ENCODE peak calls at places on chromosomes 5 and 9, in ten cellular contexts. One of them, this sample, is unnamed.

GRCh38 chr9:93435386-93435785 is 16.1 kb upstream of the FAM120A start:
- DNase-seq in Daoy: no peak
- DNase-seq in Karpas-422: no peak
- DNase-seq in stomach: no peak
- DNase-seq in psoas muscle: no peak
- DNase-seq in T-helper 22 cell: no peak
- DNase-seq in heart right ventricle: no peak
- DNase-seq in HuH-7: no peak
- DNase-seq in transverse colon: no peak
- DNase-seq in HS-5: no peak
- DNase-seq in this sample: no peak

GRCh38 chr5:135921388-135921787 is 25.7 kb upstream of the IL9 start:
- DNase-seq in Karpas-422: no peak
- DNase-seq in psoas muscle: no peak
- DNase-seq in T-helper 22 cell: no peak
- DNase-seq in Daoy: peak
- DNase-seq in stomach: no peak
- DNase-seq in transverse colon: no peak
- DNase-seq in HuH-7: no peak
- DNase-seq in HS-5: peak
- DNase-seq in heart right ventricle: no peak
- DNase-seq in this sample: no peak

GRCh38 chr9:89743216-89743575 is 138.4 kb downstream of the GADD45G start:
- DNase-seq in stomach: no peak
- DNase-seq in Daoy: no peak
- DNase-seq in Karpas-422: no peak
- DNase-seq in psoas muscle: no peak
- DNase-seq in HS-5: no peak
- DNase-seq in HuH-7: no peak
- DNase-seq in T-helper 22 cell: peak
- DNase-seq in heart right ventricle: no peak
- DNase-seq in transverse colon: no peak
- DNase-seq in this sample: no peak

GRCh38 chr9:114178756-114179450 is 23.6 kb downstream of the COL27A1 start:
- DNase-seq in T-helper 22 cell: no peak
- DNase-seq in transverse colon: no peak
- DNase-seq in HuH-7: no peak
- DNase-seq in HS-5: no peak
- DNase-seq in heart right ventricle: peak
- DNase-seq in psoas muscle: peak
- DNase-seq in stomach: no peak
- DNase-seq in Daoy: no peak
- DNase-seq in Karpas-422: no peak
- DNase-seq in this sample: no peak

GRCh38 chr5:89816038-89816437 is 593.5 kb downstream of the CETN3 start:
- DNase-seq in transverse colon: no peak
- DNase-seq in heart right ventricle: no peak
- DNase-seq in HS-5: peak
- DNase-seq in HuH-7: no peak
- DNase-seq in Karpas-422: no peak
- DNase-seq in Daoy: no peak
- DNase-seq in psoas muscle: no peak
- DNase-seq in stomach: no peak
- DNase-seq in T-helper 22 cell: no peak
- DNase-seq in this sample: no peak

GRCh38 chr5:145178667-145179523 is 656.2 kb downstream of the PRELID2 start:
- DNase-seq in T-helper 22 cell: no peak
- DNase-seq in stomach: no peak
- DNase-seq in HuH-7: no peak
- DNase-seq in transverse colon: no peak
- DNase-seq in psoas muscle: no peak
- DNase-seq in Karpas-422: peak
- DNase-seq in HS-5: peak
- DNase-seq in Daoy: no peak
- DNase-seq in heart right ventricle: no peak
- DNase-seq in this sample: no peak

GRCh38 chr5:137296213-137296702 is 202.9 kb downstream of the SPOCK1 start:
- DNase-seq in Daoy: peak
- DNase-seq in T-helper 22 cell: no peak
- DNase-seq in transverse colon: no peak
- DNase-seq in HS-5: no peak
- DNase-seq in stomach: no peak
- DNase-seq in Karpas-422: no peak
- DNase-seq in HuH-7: no peak
- DNase-seq in psoas muscle: peak
- DNase-seq in heart right ventricle: no peak
- DNase-seq in this sample: no peak

GRCh38 chr9:97944612-97945011 is 6.6 kb upstream of the HEMGN start:
- DNase-seq in HuH-7: no peak
- DNase-seq in Karpas-422: no peak
- DNase-seq in psoas muscle: no peak
- DNase-seq in HS-5: no peak
- DNase-seq in transverse colon: no peak
- DNase-seq in Daoy: no peak
- DNase-seq in T-helper 22 cell: no peak
- DNase-seq in stomach: no peak
- DNase-seq in heart right ventricle: no peak
- DNase-seq in this sample: no peak

GRCh38 chr5:773517-774264 is 10.8 kb downstream of the ZDHHC11B start:
- DNase-seq in Karpas-422: no peak
- DNase-seq in T-helper 22 cell: no peak
- DNase-seq in HuH-7: no peak
- DNase-seq in stomach: no peak
- DNase-seq in heart right ventricle: no peak
- DNase-seq in Daoy: no peak
- DNase-seq in transverse colon: no peak
- DNase-seq in psoas muscle: no peak
- DNase-seq in HS-5: no peak
- DNase-seq in this sample: no peak

GRCh38 chr5:67921004-67921601 is 294.5 kb upstream of the PIK3R1 start:
- DNase-seq in heart right ventricle: no peak
- DNase-seq in HS-5: no peak
- DNase-seq in Daoy: no peak
- DNase-seq in Karpas-422: no peak
- DNase-seq in psoas muscle: no peak
- DNase-seq in transverse colon: no peak
- DNase-seq in T-helper 22 cell: no peak
- DNase-seq in HuH-7: no peak
- DNase-seq in stomach: peak
- DNase-seq in this sample: no peak

GRCh38 chr5:79107020-79107796 is 4.4 kb upstream of the BHMT start:
- DNase-seq in heart right ventricle: no peak
- DNase-seq in T-helper 22 cell: no peak
- DNase-seq in stomach: no peak
- DNase-seq in Daoy: peak
- DNase-seq in psoas muscle: no peak
- DNase-seq in Karpas-422: no peak
- DNase-seq in HuH-7: no peak
- DNase-seq in transverse colon: no peak
- DNase-seq in HS-5: no peak
- DNase-seq in this sample: no peak

This sample was measured in keratinocyte.